ENCODE peak calls at places on chromosomes 2 and 18, in eight cellular contexts. T is cerebellum, C is mucosa of gallbladder, Q is dorsolateral prefrontal cortex, X is uterus, F is T-helper 1 cell, E is T-helper 9 cell, Z is occipital lobe. N is an unnamed sample.

GRCh38 chr18:34976899-34977786 is 64.1 kb upstream of the MAPRE2 start:
- DNase-seq in T (peak), Q (peak), X (peak), C (peak), Z (peak), F (peak), E (peak), N (peak)

GRCh38 chr2:17482651-17483050 is 35.6 kb downstream of the RAD51AP2 start:
- DNase-seq in Z (no peak), T (no peak), F (no peak), C (no peak), E (no peak), X (no peak), Q (no peak), N (no peak)

GRCh38 chr2:158718851-158719250 is 76.3 kb upstream of the DAPL1 start:
- DNase-seq in E (no peak), Z (no peak), C (no peak), F (no peak), Q (no peak), X (no peak), T (no peak), N (no peak)

GRCh38 chr18:51278045-51278649 is 80.7 kb upstream of the MEX3C start:
- DNase-seq in T (no peak), E (no peak), C (peak), Q (no peak), Z (no peak), X (no peak), F (no peak), N (no peak)

GRCh38 chr2:201735486-201735885 is 37.0 kb upstream of the MPP4 start:
- DNase-seq in Q (no peak), C (no peak), F (no peak), T (no peak), E (no peak), Z (no peak), X (no peak), N (no peak)

GRCh38 chr2:216520156-216520555 is 21.5 kb downstream of the RPL37A start:
- DNase-seq in E (no peak), T (no peak), F (no peak), X (no peak), C (no peak), Q (no peak), Z (no peak), N (no peak)

GRCh38 chr2:9006368-9006767 is 2.9 kb upstream of the MBOAT2 start:
- DNase-seq in E (no peak), C (no peak), X (no peak), Q (no peak), T (no peak), F (no peak), Z (no peak), N (no peak)

GRCh38 chr2:218295029-218295428 is 2.7 kb upstream of the TMBIM1 start:
- DNase-seq in F (no peak), X (no peak), Z (no peak), E (no peak), C (peak), Q (no peak), T (no peak), N (no peak)

GRCh38 chr18:50961974-50962373 is 5.9 kb upstream of the ELAC1 start:
- DNase-seq in C (no peak), F (no peak), X (no peak), Q (no peak), E (no peak), Z (no peak), T (no peak), N (no peak)

GRCh38 chr18:46411862-46412690 is 244.9 kb downstream of the LOXHD1 start:
- DNase-seq in E (no peak), X (peak), T (peak), Z (no peak), F (no peak), Q (peak), C (peak), N (peak)

GRCh38 chr18:45402485-45403056 is 212.7 kb upstream of the SLC14A2 start:
- DNase-seq in C (no peak), Q (no peak), F (no peak), Z (no peak), T (no peak), E (no peak), X (no peak), N (no peak)

GRCh38 chr2:18345848-18346247 is 214.6 kb downstream of the RDH14 start:
- DNase-seq in C (no peak), Q (no peak), Z (no peak), E (no peak), T (peak), X (no peak), F (no peak), N (no peak)

GRCh38 chr2:35933031-35933430 is 422.5 kb upstream of the CRIM1 start:
- DNase-seq in X (no peak), Q (no peak), F (no peak), C (no peak), T (no peak), Z (no peak), E (no peak), N (no peak)

GRCh38 chr2:160510617-160511016 is 17.0 kb upstream of the RBMS1 start:
- DNase-seq in F (no peak), Q (no peak), X (no peak), T (no peak), E (no peak), C (no peak), Z (no peak), N (no peak)

GRCh38 chr2:105244443-105244842 is 2.9 kb downstream of the GPR45 start:
- DNase-seq in Q (no peak), Z (no peak), X (no peak), E (no peak), T (no peak), F (no peak), C (no peak), N (no peak)

GRCh38 chr18:66495844-66496243 is 108.0 kb downstream of the CDH19 start:
- DNase-seq in C (peak), E (no peak), T (peak), Q (peak), F (no peak), Z (peak), X (no peak), N (peak)

GRCh38 chr2:115165529-115166109 is 723.2 kb downstream of the DPP10 start:
- DNase-seq in C (peak), E (no peak), Q (no peak), T (no peak), Z (peak), X (no peak), F (no peak), N (no peak)